ENCODE peak calls at places on chromosomes 4 and X, in nine cellular contexts. One of them, this sample, is unnamed.

GRCh38 chr4:130288576-130288975 is 1192.6 kb downstream of the C4orf33 start:
- DNase-seq in PC-3: no peak
- DNase-seq in GDM1: no peak
- DNase-seq in NCI-H446 treated with DMSO at 0.1 percent for 48 hours: no peak
- DNase-seq in GM12865: no peak
- DNase-seq in stomach: no peak
- DNase-seq in AG08396: no peak
- DNase-seq in GM20000: no peak
- DNase-seq in nucleus accumbens: no peak
- DNase-seq in this sample: no peak

GRCh38 chr4:174214102-174214878 is 69.2 kb downstream of the FBXO8 start:
- DNase-seq in PC-3: no peak
- DNase-seq in GDM1: no peak
- DNase-seq in NCI-H446 treated with DMSO at 0.1 percent for 48 hours: no peak
- DNase-seq in GM12865: no peak
- DNase-seq in stomach: no peak
- DNase-seq in AG08396: no peak
- DNase-seq in GM20000: no peak
- DNase-seq in nucleus accumbens: no peak
- DNase-seq in this sample: no peak

GRCh38 chr4:127131527-127131926 is 501.2 kb upstream of the INTU start:
- DNase-seq in PC-3: no peak
- DNase-seq in GDM1: no peak
- DNase-seq in NCI-H446 treated with DMSO at 0.1 percent for 48 hours: no peak
- DNase-seq in GM12865: no peak
- DNase-seq in stomach: no peak
- DNase-seq in AG08396: no peak
- DNase-seq in GM20000: no peak
- DNase-seq in nucleus accumbens: no peak
- DNase-seq in this sample: no peak

GRCh38 chr4:145012841-145013240 is 85.2 kb downstream of the ANAPC10 start:
- DNase-seq in PC-3: peak
- DNase-seq in GDM1: peak
- DNase-seq in NCI-H446 treated with DMSO at 0.1 percent for 48 hours: no peak
- DNase-seq in GM12865: peak
- DNase-seq in stomach: no peak
- DNase-seq in AG08396: no peak
- DNase-seq in GM20000: no peak
- DNase-seq in nucleus accumbens: no peak
- DNase-seq in this sample: peak

GRCh38 chr4:109739547-109739946 is 9.7 kb upstream of the PLA2G12A start:
- DNase-seq in PC-3: no peak
- DNase-seq in GDM1: no peak
- DNase-seq in NCI-H446 treated with DMSO at 0.1 percent for 48 hours: no peak
- DNase-seq in GM12865: no peak
- DNase-seq in stomach: no peak
- DNase-seq in AG08396: no peak
- DNase-seq in GM20000: no peak
- DNase-seq in nucleus accumbens: no peak
- DNase-seq in this sample: no peak

GRCh38 chrX:129701624-129702069 is 37.1 kb upstream of the XPNPEP2 start:
- DNase-seq in PC-3: no peak
- DNase-seq in GDM1: no peak
- DNase-seq in NCI-H446 treated with DMSO at 0.1 percent for 48 hours: peak
- DNase-seq in GM12865: no peak
- DNase-seq in stomach: no peak
- DNase-seq in AG08396: no peak
- DNase-seq in GM20000: no peak
- DNase-seq in nucleus accumbens: peak
- DNase-seq in this sample: peak

GRCh38 chrX:39196192-39197102 is 395.2 kb downstream of the MID1IP1 start:
- DNase-seq in PC-3: peak
- DNase-seq in GDM1: peak
- DNase-seq in NCI-H446 treated with DMSO at 0.1 percent for 48 hours: no peak
- DNase-seq in GM12865: peak
- DNase-seq in stomach: peak
- DNase-seq in AG08396: peak
- DNase-seq in GM20000: peak
- DNase-seq in nucleus accumbens: no peak
- DNase-seq in this sample: peak

GRCh38 chr4:26584725-26585124 is 841 bp downstream of the TBC1D19 start:
- DNase-seq in PC-3: no peak
- DNase-seq in GDM1: no peak
- DNase-seq in NCI-H446 treated with DMSO at 0.1 percent for 48 hours: no peak
- DNase-seq in GM12865: no peak
- DNase-seq in stomach: no peak
- DNase-seq in AG08396: no peak
- DNase-seq in GM20000: no peak
- DNase-seq in nucleus accumbens: no peak
- DNase-seq in this sample: no peak

GRCh38 chrX:72060196-72060974 is 71.3 kb downstream of the RTL5 start:
- DNase-seq in PC-3: no peak
- DNase-seq in GDM1: no peak
- DNase-seq in NCI-H446 treated with DMSO at 0.1 percent for 48 hours: no peak
- DNase-seq in GM12865: peak
- DNase-seq in stomach: no peak
- DNase-seq in AG08396: no peak
- DNase-seq in GM20000: no peak
- DNase-seq in nucleus accumbens: peak
- DNase-seq in this sample: no peak

GRCh38 chrX:10111364-10112148 is 45.2 kb upstream of the CLCN4 start:
- DNase-seq in PC-3: no peak
- DNase-seq in GDM1: no peak
- DNase-seq in NCI-H446 treated with DMSO at 0.1 percent for 48 hours: no peak
- DNase-seq in GM12865: peak
- DNase-seq in stomach: no peak
- DNase-seq in AG08396: no peak
- DNase-seq in GM20000: peak
- DNase-seq in nucleus accumbens: no peak
- DNase-seq in this sample: no peak

GRCh38 chr4:53453385-53453784 is 75.9 kb downstream of the FIP1L1 start:
- DNase-seq in PC-3: no peak
- DNase-seq in GDM1: no peak
- DNase-seq in NCI-H446 treated with DMSO at 0.1 percent for 48 hours: no peak
- DNase-seq in GM12865: no peak
- DNase-seq in stomach: no peak
- DNase-seq in AG08396: no peak
- DNase-seq in GM20000: no peak
- DNase-seq in nucleus accumbens: no peak
- DNase-seq in this sample: no peak

GRCh38 chr4:24840826-24841587 is 45.6 kb downstream of the SOD3 start:
- DNase-seq in PC-3: peak
- DNase-seq in GDM1: no peak
- DNase-seq in NCI-H446 treated with DMSO at 0.1 percent for 48 hours: no peak
- DNase-seq in GM12865: no peak
- DNase-seq in stomach: no peak
- DNase-seq in AG08396: no peak
- DNase-seq in GM20000: no peak
- DNase-seq in nucleus accumbens: no peak
- DNase-seq in this sample: no peak

GRCh38 chr4:7186516-7187296 is 5.6 kb upstream of the SORCS2 start:
- DNase-seq in PC-3: no peak
- DNase-seq in GDM1: no peak
- DNase-seq in NCI-H446 treated with DMSO at 0.1 percent for 48 hours: no peak
- DNase-seq in GM12865: no peak
- DNase-seq in stomach: no peak
- DNase-seq in AG08396: no peak
- DNase-seq in GM20000: no peak
- DNase-seq in nucleus accumbens: no peak
- DNase-seq in this sample: no peak

GRCh38 chr4:169117591-169118081 is 107.6 kb upstream of the CBR4 start:
- DNase-seq in PC-3: no peak
- DNase-seq in GDM1: no peak
- DNase-seq in NCI-H446 treated with DMSO at 0.1 percent for 48 hours: no peak
- DNase-seq in GM12865: no peak
- DNase-seq in stomach: no peak
- DNase-seq in AG08396: peak
- DNase-seq in GM20000: no peak
- DNase-seq in nucleus accumbens: no peak
- DNase-seq in this sample: peak

GRCh38 chrX:115912372-115912897 is 258.1 kb upstream of the AGTR2 start:
- DNase-seq in PC-3: peak
- DNase-seq in GDM1: no peak
- DNase-seq in NCI-H446 treated with DMSO at 0.1 percent for 48 hours: no peak
- DNase-seq in GM12865: peak
- DNase-seq in stomach: no peak
- DNase-seq in AG08396: no peak
- DNase-seq in GM20000: peak
- DNase-seq in nucleus accumbens: no peak
- DNase-seq in this sample: no peak

GRCh38 chrX:14038375-14039077 is 8.8 kb upstream of the GEMIN8 start:
- DNase-seq in PC-3: no peak
- DNase-seq in GDM1: no peak
- DNase-seq in NCI-H446 treated with DMSO at 0.1 percent for 48 hours: no peak
- DNase-seq in GM12865: no peak
- DNase-seq in stomach: no peak
- DNase-seq in AG08396: no peak
- DNase-seq in GM20000: no peak
- DNase-seq in nucleus accumbens: no peak
- DNase-seq in this sample: no peak

GRCh38 chr4:134326866-134327265 is 125.3 kb upstream of the PABPC4L start:
- DNase-seq in PC-3: no peak
- DNase-seq in GDM1: no peak
- DNase-seq in NCI-H446 treated with DMSO at 0.1 percent for 48 hours: no peak
- DNase-seq in GM12865: no peak
- DNase-seq in stomach: no peak
- DNase-seq in AG08396: no peak
- DNase-seq in GM20000: no peak
- DNase-seq in nucleus accumbens: no peak
- DNase-seq in this sample: no peak

GRCh38 chr4:10343656-10344055 is 113.6 kb downstream of the ZNF518B start:
- DNase-seq in PC-3: no peak
- DNase-seq in GDM1: no peak
- DNase-seq in NCI-H446 treated with DMSO at 0.1 percent for 48 hours: no peak
- DNase-seq in GM12865: no peak
- DNase-seq in stomach: no peak
- DNase-seq in AG08396: no peak
- DNase-seq in GM20000: no peak
- DNase-seq in nucleus accumbens: no peak
- DNase-seq in this sample: no peak

GRCh38 chr4:34181311-34181808 is 2063.0 kb downstream of the ARAP2 start:
- DNase-seq in PC-3: peak
- DNase-seq in GDM1: no peak
- DNase-seq in NCI-H446 treated with DMSO at 0.1 percent for 48 hours: no peak
- DNase-seq in GM12865: no peak
- DNase-seq in stomach: no peak
- DNase-seq in AG08396: no peak
- DNase-seq in GM20000: no peak
- DNase-seq in nucleus accumbens: no peak
- DNase-seq in this sample: peak

GRCh38 chr4:127622923-127623754 is 9.6 kb upstream of the INTU start:
- DNase-seq in PC-3: no peak
- DNase-seq in GDM1: no peak
- DNase-seq in NCI-H446 treated with DMSO at 0.1 percent for 48 hours: no peak
- DNase-seq in GM12865: no peak
- DNase-seq in stomach: no peak
- DNase-seq in AG08396: peak
- DNase-seq in GM20000: peak
- DNase-seq in nucleus accumbens: peak
- DNase-seq in this sample: peak

GRCh38 chr4:85783483-85783882 is 308.5 kb downstream of the ARHGAP24 start:
- DNase-seq in PC-3: peak
- DNase-seq in GDM1: no peak
- DNase-seq in NCI-H446 treated with DMSO at 0.1 percent for 48 hours: no peak
- DNase-seq in GM12865: peak
- DNase-seq in stomach: no peak
- DNase-seq in AG08396: no peak
- DNase-seq in GM20000: no peak
- DNase-seq in nucleus accumbens: no peak
- DNase-seq in this sample: peak

This sample was measured in astrocyte.